ENCODE peak calls at places on chromosomes 16 and 17, in four cellular contexts. H is tibial nerve, D is NCI-H345, K is neural progenitor cell. B is an unnamed sample.

GRCh38 chr16:57501492-57501891 is 15.2 kb upstream of the DOK4 start:
- DNase-seq in H (no peak), D (no peak), K (no peak), B (no peak)

GRCh38 chr16:78283668-78284251 is 184.3 kb downstream of the WWOX start:
- DNase-seq in H (no peak), D (no peak), K (no peak), B (no peak)

GRCh38 chr17:63542942-63543821 is 7.1 kb upstream of the DCAF7 start:
- DNase-seq in H (no peak), D (peak), K (no peak), B (no peak)

GRCh38 chr17:72802726-72803125 is 289.8 kb downstream of the SLC39A11 start:
- DNase-seq in H (no peak), D (no peak), K (no peak), B (no peak)

GRCh38 chr17:41692722-41693521 is 4.2 kb downstream of the EIF1 start:
- DNase-seq in H (no peak), D (no peak), K (no peak), B (peak)

GRCh38 chr16:4381072-4381934 is 9.7 kb downstream of the VASN start:
- DNase-seq in H (no peak), D (no peak), K (no peak), B (no peak)

GRCh38 chr16:20393801-20394637 is 10.5 kb downstream of the PDILT start:
- DNase-seq in H (no peak), D (no peak), K (no peak), B (no peak)

GRCh38 chr16:66653581-66654350 is 42.8 kb downstream of the CMTM4 start:
- DNase-seq in H (no peak), D (no peak), K (no peak), B (no peak)

GRCh38 chr17:77916771-77917481 is 41.6 kb upstream of the TNRC6C start:
- DNase-seq in H (no peak), D (no peak), K (peak), B (peak)

GRCh38 chr16:87161822-87162676 is 155.1 kb downstream of the C16orf95 start:
- DNase-seq in H (no peak), D (no peak), K (no peak), B (peak)

GRCh38 chr17:4972322-4972721 is 4.7 kb upstream of the SPAG7 start:
- DNase-seq in H (no peak), D (no peak), K (no peak), B (no peak)

GRCh38 chr16:14070877-14071575 is at the start of gene MRTFB:
- DNase-seq in H (peak), D (peak), K (peak), B (peak)

GRCh38 chr16:50326835-50327465 is 41.8 kb downstream of the BRD7 start:
- DNase-seq in H (no peak), D (no peak), K (peak), B (peak)

GRCh38 chr17:33475594-33475993 is 182.5 kb upstream of the ASIC2 start:
- DNase-seq in H (no peak), D (no peak), K (no peak), B (no peak)

GRCh38 chr16:23367988-23368387 is 65.9 kb downstream of the SCNN1B start:
- DNase-seq in H (no peak), D (no peak), K (no peak), B (no peak)

GRCh38 chr17:77285594-77286390 is 145.0 kb downstream of the SEC14L1 start:
- DNase-seq in H (no peak), D (no peak), K (no peak), B (no peak)

GRCh38 chr17:27634781-27635180 is 3.8 kb downstream of the LGALS9 start:
- DNase-seq in H (no peak), D (no peak), K (no peak), B (no peak)

GRCh38 chr16:90018297-90019200 is 707 bp downstream of the DBNDD1 start:
- DNase-seq in H (no peak), D (peak), K (peak), B (no peak)

GRCh38 chr16:66150691-66151090 is 215.8 kb upstream of the CDH5 start:
- DNase-seq in H (no peak), D (no peak), K (no peak), B (no peak)

GRCh38 chr16:1002399-1003161 is 21.0 kb downstream of the SOX8 start:
- DNase-seq in H (no peak), D (no peak), K (no peak), B (no peak)

GRCh38 chr16:21626659-21627277 is 25.6 kb downstream of the IGSF6 start:
- DNase-seq in H (no peak), D (no peak), K (no peak), B (no peak)

GRCh38 chr17:39547713-39548478 is 59.8 kb downstream of the NEUROD2 start:
- DNase-seq in H (peak), D (peak), K (peak), B (peak)

GRCh38 chr17:33241390-33241789 is 51.7 kb downstream of the ASIC2 start:
- DNase-seq in H (no peak), D (no peak), K (no peak), B (no peak)

GRCh38 chr16:539901-540530 is 12.5 kb downstream of the CAPN15 start:
- DNase-seq in H (no peak), D (no peak), K (no peak), B (no peak)

GRCh38 chr16:82782715-82783251 is 156.0 kb downstream of the CDH13 start:
- DNase-seq in H (no peak), D (peak), K (peak), B (no peak)

GRCh38 chr17:56289321-56289720 is 136.0 kb downstream of the ANKFN1 start:
- DNase-seq in H (no peak), D (no peak), K (no peak), B (no peak)

GRCh38 chr17:34892864-34893263 is 68.4 kb downstream of the CCT6B start:
- DNase-seq in H (no peak), D (peak), K (peak), B (peak)

GRCh38 chr17:75151893-75152292 is 2.4 kb downstream of the JPT1 start:
- DNase-seq in H (no peak), D (no peak), K (no peak), B (no peak)

GRCh38 chr16:83473109-83473508 is 334.7 kb upstream of the HSBP1 start:
- DNase-seq in H (no peak), D (no peak), K (no peak), B (no peak)

GRCh38 chr17:704111-704864 is 10.4 kb downstream of the VPS53 start:
- DNase-seq in H (no peak), D (no peak), K (no peak), B (no peak)

GRCh38 chr16:57163842-57164241 is 22.0 kb downstream of the PSME3IP1 start:
- DNase-seq in H (no peak), D (no peak), K (no peak), B (no peak)

GRCh38 chr16:28496844-28497243 is 2.4 kb downstream of the APOBR start:
- DNase-seq in H (no peak), D (no peak), K (no peak), B (no peak)

GRCh38 chr16:89765292-89765810 is 44.0 kb downstream of the ZNF276 start:
- DNase-seq in H (no peak), D (no peak), K (no peak), B (no peak)